ENCODE peak calls at places on chromosomes 11 and 22, in nine cellular contexts. One of them, this sample, is unnamed.

GRCh38 chr11:47595029-47595428 is 818 bp upstream of the C1QTNF4 start:
- DNase-seq in neural progenitor cell: no peak
- DNase-seq in fibroblast of lung: no peak
- DNase-seq in HepG2: no peak
- DNase-seq in trophoblast cell: no peak
- DNase-seq in SK-N-SH: no peak
- DNase-seq in IMR-90: no peak
- DNase-seq in GM23338: no peak
- DNase-seq in OCI-LY7: no peak
- DNase-seq in this sample: no peak

GRCh38 chr11:65013130-65013691 is 749 bp upstream of the ARL2 start:
- DNase-seq in neural progenitor cell: no peak
- DNase-seq in fibroblast of lung: peak; percentile 88
- DNase-seq in HepG2: peak; percentile 75
- DNase-seq in trophoblast cell: peak; percentile 87
- DNase-seq in SK-N-SH: peak; percentile 95
- DNase-seq in IMR-90: peak; percentile 82
- DNase-seq in GM23338: peak; percentile 94
- DNase-seq in OCI-LY7: no peak
- DNase-seq in this sample: peak; percentile 95

GRCh38 chr22:39898997-39899396 is 1.9 kb upstream of the GRAP2 start:
- DNase-seq in neural progenitor cell: no peak
- DNase-seq in fibroblast of lung: no peak
- DNase-seq in HepG2: no peak
- DNase-seq in trophoblast cell: no peak
- DNase-seq in SK-N-SH: no peak
- DNase-seq in IMR-90: no peak
- DNase-seq in GM23338: no peak
- DNase-seq in OCI-LY7: peak; percentile 94
- DNase-seq in this sample: no peak

GRCh38 chr11:44623321-44623715 is 57.9 kb downstream of the CD82 start:
- DNase-seq in neural progenitor cell: no peak
- DNase-seq in fibroblast of lung: no peak
- DNase-seq in HepG2: no peak
- DNase-seq in trophoblast cell: no peak
- DNase-seq in SK-N-SH: no peak
- DNase-seq in IMR-90: no peak
- DNase-seq in GM23338: no peak
- DNase-seq in OCI-LY7: no peak
- DNase-seq in this sample: peak; percentile 6

GRCh38 chr11:46674463-46675287 is 25.7 kb downstream of the ARHGAP1 start:
- DNase-seq in neural progenitor cell: peak; percentile 77
- DNase-seq in fibroblast of lung: no peak
- DNase-seq in HepG2: peak; percentile 53
- DNase-seq in trophoblast cell: peak; percentile 89
- DNase-seq in SK-N-SH: peak; percentile 58
- DNase-seq in IMR-90: peak; percentile 18
- DNase-seq in GM23338: peak; percentile 92
- DNase-seq in OCI-LY7: peak; percentile 50
- DNase-seq in this sample: peak; percentile 19

GRCh38 chr11:126317681-126318641 is 14.1 kb downstream of the DCPS start:
- DNase-seq in neural progenitor cell: no peak
- DNase-seq in fibroblast of lung: peak; percentile 91
- DNase-seq in HepG2: no peak
- DNase-seq in trophoblast cell: no peak
- DNase-seq in SK-N-SH: peak; percentile 34
- DNase-seq in IMR-90: peak; percentile 83
- DNase-seq in GM23338: no peak
- DNase-seq in OCI-LY7: no peak
- DNase-seq in this sample: peak; percentile 86

GRCh38 chr11:134252539-134253188 is 488 bp downstream of the THYN1 start:
- DNase-seq in neural progenitor cell: peak; percentile 63
- DNase-seq in fibroblast of lung: no peak
- DNase-seq in HepG2: no peak
- DNase-seq in trophoblast cell: no peak
- DNase-seq in SK-N-SH: peak; percentile 60
- DNase-seq in IMR-90: peak; percentile 57
- DNase-seq in GM23338: peak; percentile 58
- DNase-seq in OCI-LY7: peak; percentile 47
- DNase-seq in this sample: no peak

GRCh38 chr11:8477151-8477550 is 116.9 kb downstream of the STK33 start:
- DNase-seq in neural progenitor cell: no peak
- DNase-seq in fibroblast of lung: no peak
- DNase-seq in HepG2: no peak
- DNase-seq in trophoblast cell: no peak
- DNase-seq in SK-N-SH: no peak
- DNase-seq in IMR-90: no peak
- DNase-seq in GM23338: no peak
- DNase-seq in OCI-LY7: no peak
- DNase-seq in this sample: no peak

GRCh38 chr22:37731804-37732471 is 35.1 kb downstream of the TRIOBP start:
- DNase-seq in neural progenitor cell: no peak
- DNase-seq in fibroblast of lung: no peak
- DNase-seq in HepG2: peak; percentile 99
- DNase-seq in trophoblast cell: no peak
- DNase-seq in SK-N-SH: no peak
- DNase-seq in IMR-90: no peak
- DNase-seq in GM23338: no peak
- DNase-seq in OCI-LY7: peak; percentile 31
- DNase-seq in this sample: no peak

GRCh38 chr11:133134561-133135173 is 397.6 kb downstream of the OPCML start:
- DNase-seq in neural progenitor cell: peak; percentile 80
- DNase-seq in fibroblast of lung: peak; percentile 12
- DNase-seq in HepG2: peak; percentile 39
- DNase-seq in trophoblast cell: peak; percentile 5
- DNase-seq in SK-N-SH: peak; percentile 68
- DNase-seq in IMR-90: peak; percentile 4
- DNase-seq in GM23338: peak; percentile 90
- DNase-seq in OCI-LY7: peak; percentile 49
- DNase-seq in this sample: peak; percentile 63

GRCh38 chr11:48165426-48165825 is 51.2 kb upstream of the OR4B1 start:
- DNase-seq in neural progenitor cell: no peak
- DNase-seq in fibroblast of lung: no peak
- DNase-seq in HepG2: no peak
- DNase-seq in trophoblast cell: no peak
- DNase-seq in SK-N-SH: no peak
- DNase-seq in IMR-90: no peak
- DNase-seq in GM23338: no peak
- DNase-seq in OCI-LY7: no peak
- DNase-seq in this sample: no peak

GRCh38 chr11:15723966-15724365 is 609.2 kb downstream of the INSC start:
- DNase-seq in neural progenitor cell: no peak
- DNase-seq in fibroblast of lung: no peak
- DNase-seq in HepG2: no peak
- DNase-seq in trophoblast cell: no peak
- DNase-seq in SK-N-SH: no peak
- DNase-seq in IMR-90: no peak
- DNase-seq in GM23338: no peak
- DNase-seq in OCI-LY7: no peak
- DNase-seq in this sample: no peak

GRCh38 chr11:111974451-111974850 is 37.3 kb downstream of the DIXDC1 start:
- DNase-seq in neural progenitor cell: no peak
- DNase-seq in fibroblast of lung: no peak
- DNase-seq in HepG2: no peak
- DNase-seq in trophoblast cell: no peak
- DNase-seq in SK-N-SH: no peak
- DNase-seq in IMR-90: no peak
- DNase-seq in GM23338: no peak
- DNase-seq in OCI-LY7: no peak
- DNase-seq in this sample: no peak

GRCh38 chr11:111976614-111977140 is 39.5 kb downstream of the DIXDC1 start:
- DNase-seq in neural progenitor cell: no peak
- DNase-seq in fibroblast of lung: no peak
- DNase-seq in HepG2: no peak
- DNase-seq in trophoblast cell: peak; percentile 75
- DNase-seq in SK-N-SH: no peak
- DNase-seq in IMR-90: no peak
- DNase-seq in GM23338: peak; percentile 78
- DNase-seq in OCI-LY7: no peak
- DNase-seq in this sample: no peak

GRCh38 chr11:111976119-111976518 is 39.0 kb downstream of the DIXDC1 start:
- DNase-seq in neural progenitor cell: no peak
- DNase-seq in fibroblast of lung: no peak
- DNase-seq in HepG2: no peak
- DNase-seq in trophoblast cell: no peak
- DNase-seq in SK-N-SH: no peak
- DNase-seq in IMR-90: no peak
- DNase-seq in GM23338: peak; percentile 3
- DNase-seq in OCI-LY7: no peak
- DNase-seq in this sample: no peak

GRCh38 chr11:111977141-111978027 is 40.2 kb downstream of the DIXDC1 start:
- DNase-seq in neural progenitor cell: peak; percentile 74
- DNase-seq in fibroblast of lung: no peak
- DNase-seq in HepG2: no peak
- DNase-seq in trophoblast cell: peak; percentile 46
- DNase-seq in SK-N-SH: peak; percentile 90
- DNase-seq in IMR-90: no peak
- DNase-seq in GM23338: peak; percentile 57
- DNase-seq in OCI-LY7: no peak
- DNase-seq in this sample: no peak

GRCh38 chr11:111975076-111975806 is 38.1 kb downstream of the DIXDC1 start:
- DNase-seq in neural progenitor cell: no peak
- DNase-seq in fibroblast of lung: no peak
- DNase-seq in HepG2: no peak
- DNase-seq in trophoblast cell: no peak
- DNase-seq in SK-N-SH: no peak
- DNase-seq in IMR-90: no peak
- DNase-seq in GM23338: no peak
- DNase-seq in OCI-LY7: no peak
- DNase-seq in this sample: no peak
- H3K27ac ChIP-seq in neural progenitor cell: no peak overlapping the region
- H3K27ac ChIP-seq in fibroblast of lung: no peak overlapping the region
- H3K27ac ChIP-seq in HepG2: no peak overlapping the region
- H3K27ac ChIP-seq in trophoblast cell: no peak overlapping the region
- H3K27ac ChIP-seq in SK-N-SH: no peak overlapping the region
- H3K27ac ChIP-seq in IMR-90: no peak overlapping the region
- H3K27ac ChIP-seq in GM23338: no peak overlapping the region
- H3K27ac ChIP-seq in OCI-LY7: no peak overlapping the region
- H3K27ac ChIP-seq in this sample: no peak overlapping the region

DNA sequence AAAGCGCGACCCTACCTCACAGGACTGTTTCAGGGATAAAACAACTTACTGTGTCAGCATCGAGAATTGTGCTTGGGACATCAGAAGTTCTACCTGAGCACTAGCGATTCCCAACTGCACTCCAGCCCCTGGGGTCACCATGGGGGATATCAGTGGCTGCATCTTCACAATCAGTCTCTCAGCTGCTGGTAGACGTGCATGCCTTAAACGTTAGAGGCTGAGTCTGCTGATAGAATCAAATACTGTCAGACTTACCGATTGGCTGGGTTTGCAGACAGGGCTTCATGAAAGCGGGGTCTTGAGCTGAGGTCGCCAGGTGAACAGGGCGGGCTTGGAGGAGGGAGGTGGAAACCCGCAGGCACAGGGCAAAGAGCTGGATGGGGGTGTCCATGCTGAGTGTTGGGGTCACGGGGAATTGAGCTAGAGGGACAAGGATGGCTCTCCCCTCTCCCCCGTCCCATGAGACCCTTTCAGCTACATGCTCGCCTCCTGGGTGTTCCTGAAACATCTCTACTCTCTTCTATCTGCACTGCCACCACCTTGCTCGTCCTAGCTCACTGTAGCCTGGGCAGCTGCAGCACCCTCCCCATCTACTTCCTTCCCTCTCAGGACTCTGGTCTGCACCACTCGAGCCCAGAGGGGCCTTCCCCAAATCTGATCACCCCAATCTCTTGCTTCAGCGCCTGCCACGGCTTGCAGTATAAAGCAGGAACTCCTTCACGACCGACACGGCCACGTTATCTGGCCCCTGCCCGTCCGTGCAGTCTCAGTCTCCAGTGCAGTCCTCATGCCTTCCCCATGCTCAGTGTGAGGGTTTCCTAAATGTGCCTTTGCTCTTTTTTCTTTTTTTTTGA is 43.5 kb downstream of the ST14 start:
- DNase-seq in neural progenitor cell: no peak
- DNase-seq in fibroblast of lung: no peak
- DNase-seq in HepG2: no peak
- DNase-seq in trophoblast cell: peak; percentile 65
- DNase-seq in SK-N-SH: no peak
- DNase-seq in IMR-90: no peak
- DNase-seq in GM23338: no peak
- DNase-seq in OCI-LY7: no peak
- DNase-seq in this sample: no peak
- H3K4me2 ChIP-seq in neural progenitor cell: no peak overlapping the region
- H3K4me2 ChIP-seq in fibroblast of lung: no peak overlapping the region
- H3K4me2 ChIP-seq in HepG2: no peak overlapping the region
- H3K4me2 ChIP-seq in trophoblast cell: no peak overlapping the region
- H3K4me2 ChIP-seq in SK-N-SH: no peak overlapping the region
- H3K4me2 ChIP-seq in IMR-90: no peak overlapping the region
- H3K4me2 ChIP-seq in GM23338: no peak overlapping the region
- H3K4me2 ChIP-seq in OCI-LY7: no peak overlapping the region
- H3K4me2 ChIP-seq in this sample: no peak overlapping the region

GRCh38 chr11:1735271-1735670 is 15.1 kb downstream of the IFITM10 start:
- DNase-seq in neural progenitor cell: no peak
- DNase-seq in fibroblast of lung: no peak
- DNase-seq in HepG2: no peak
- DNase-seq in trophoblast cell: no peak
- DNase-seq in SK-N-SH: no peak
- DNase-seq in IMR-90: no peak
- DNase-seq in GM23338: no peak
- DNase-seq in OCI-LY7: no peak
- DNase-seq in this sample: no peak
- H3K27ac ChIP-seq in neural progenitor cell: no peak overlapping the region
- H3K27ac ChIP-seq in fibroblast of lung: no peak overlapping the region
- H3K27ac ChIP-seq in HepG2: no peak overlapping the region
- H3K27ac ChIP-seq in trophoblast cell: no peak overlapping the region
- H3K27ac ChIP-seq in SK-N-SH: no peak overlapping the region
- H3K27ac ChIP-seq in IMR-90: no peak overlapping the region
- H3K27ac ChIP-seq in GM23338: no peak overlapping the region
- H3K27ac ChIP-seq in OCI-LY7: no peak overlapping the region
- H3K27ac ChIP-seq in this sample: no peak overlapping the region

GRCh38 chr11:3959918-3960295 is 104.4 kb downstream of the STIM1 start:
- DNase-seq in neural progenitor cell: no peak
- DNase-seq in fibroblast of lung: no peak
- DNase-seq in HepG2: no peak
- DNase-seq in trophoblast cell: no peak
- DNase-seq in SK-N-SH: no peak
- DNase-seq in IMR-90: peak; percentile 25
- DNase-seq in GM23338: no peak
- DNase-seq in OCI-LY7: no peak
- DNase-seq in this sample: no peak

GRCh38 chr11:3957437-3957836 is 102.0 kb downstream of the STIM1 start:
- DNase-seq in neural progenitor cell: no peak
- DNase-seq in fibroblast of lung: no peak
- DNase-seq in HepG2: no peak
- DNase-seq in trophoblast cell: no peak
- DNase-seq in SK-N-SH: no peak
- DNase-seq in IMR-90: no peak
- DNase-seq in GM23338: no peak
- DNase-seq in OCI-LY7: no peak
- DNase-seq in this sample: no peak

GRCh38 chr11:3958301-3958700 is 102.8 kb downstream of the STIM1 start:
- DNase-seq in neural progenitor cell: peak; percentile 10
- DNase-seq in fibroblast of lung: no peak
- DNase-seq in HepG2: no peak
- DNase-seq in trophoblast cell: no peak
- DNase-seq in SK-N-SH: no peak
- DNase-seq in IMR-90: no peak
- DNase-seq in GM23338: no peak
- DNase-seq in OCI-LY7: no peak
- DNase-seq in this sample: no peak

GRCh38 chr11:3956748-3957147 is 101.3 kb downstream of the STIM1 start:
- DNase-seq in neural progenitor cell: no peak
- DNase-seq in fibroblast of lung: no peak
- DNase-seq in HepG2: no peak
- DNase-seq in trophoblast cell: no peak
- DNase-seq in SK-N-SH: no peak
- DNase-seq in IMR-90: no peak
- DNase-seq in GM23338: no peak
- DNase-seq in OCI-LY7: no peak
- DNase-seq in this sample: no peak

GRCh38 chr11:3959015-3959917 is 103.8 kb downstream of the STIM1 start:
- DNase-seq in neural progenitor cell: peak; percentile 21
- DNase-seq in fibroblast of lung: peak; percentile 33
- DNase-seq in HepG2: peak; percentile 86
- DNase-seq in trophoblast cell: peak; percentile 68
- DNase-seq in SK-N-SH: no peak
- DNase-seq in IMR-90: peak; percentile 71
- DNase-seq in GM23338: peak; percentile 76
- DNase-seq in OCI-LY7: peak; percentile 33
- DNase-seq in this sample: no peak
- H3K4me2 ChIP-seq in neural progenitor cell: no peak overlapping the region
- H3K4me2 ChIP-seq in fibroblast of lung: no peak overlapping the region
- H3K4me2 ChIP-seq in HepG2: peak overlapping the region; percentile 59
- H3K4me2 ChIP-seq in trophoblast cell: no peak overlapping the region
- H3K4me2 ChIP-seq in SK-N-SH: peak overlapping the region; percentile 32
- H3K4me2 ChIP-seq in IMR-90: no peak overlapping the region
- H3K4me2 ChIP-seq in GM23338: no peak overlapping the region
- H3K4me2 ChIP-seq in OCI-LY7: no peak overlapping the region
- H3K4me2 ChIP-seq in this sample: no peak overlapping the region